ENCODE peak calls at places on chromosomes 1 and 21, in eight cellular contexts. Y, G, O, I, A, W, S and M are unnamed samples.
A peak's percentile ranks its signal among the peaks of the same experiment; 100 is the strongest.

GRCh38 chr1:83055391-83056170 is 943.4 kb downstream of the TTLL7 start:
- DNase-seq in G (no peak), I (no peak), W (no peak), Y (no peak), A (no peak), S (peak; percentile 92), O (no peak), M (no peak)

GRCh38 chr21:36079010-36079649 is 9.3 kb downstream of the CBR1 start:
- DNase-seq in S (no peak), W (peak; percentile 56), O (no peak), G (peak; percentile 30), A (no peak), I (peak; percentile 39), Y (no peak), M (peak; percentile 54)

GRCh38 chr1:2204384-2205190 is 10.0 kb upstream of the FAAP20 start:
- DNase-seq in G (no peak), Y (no peak), S (peak; percentile 67), O (peak; percentile 97), A (peak; percentile 93), W (peak; percentile 85), I (peak; percentile 99), M (no peak)

GRCh38 chr1:225156254-225156653 is 226.8 kb downstream of the DNAH14 start:
- DNase-seq in W (no peak), Y (no peak), I (no peak), O (no peak), G (no peak), A (no peak), S (no peak), M (no peak)

GRCh38 chr1:214328770-214329455 is 48.0 kb downstream of the SMYD2 start:
- DNase-seq in O (no peak), W (peak; percentile 77), G (peak; percentile 79), A (peak; percentile 89), Y (peak; percentile 86), I (peak; percentile 80), S (peak; percentile 96), M (peak; percentile 73)

GRCh38 chr1:159994896-159995295 is 36.9 kb downstream of the PIGM start:
- DNase-seq in I (no peak), A (no peak), W (no peak), Y (no peak), G (no peak), S (no peak), O (peak; percentile 62), M (no peak)

GRCh38 chr1:239233626-239234025 is 152.7 kb upstream of the CHRM3 start:
- DNase-seq in A (no peak), W (peak; percentile 23), G (no peak), O (no peak), S (no peak), I (no peak), Y (no peak), M (no peak)

GRCh38 chr1:46687910-46688509 is 16.4 kb downstream of the TEX38 start:
- DNase-seq in Y (no peak), I (no peak), W (no peak), O (peak; percentile 87), A (no peak), S (no peak), G (no peak), M (no peak)

GRCh38 chr1:18256318-18257235 is 149.0 kb downstream of the IGSF21 start:
- DNase-seq in Y (peak; percentile 92), G (no peak), I (peak; percentile 79), A (no peak), O (no peak), S (peak; percentile 47), W (peak; percentile 60), M (no peak)

GRCh38 chr1:110631836-110632620 is 25.9 kb upstream of the KCNA2 start:
- DNase-seq in O (peak; percentile 57), G (no peak), Y (no peak), I (no peak), W (no peak), S (no peak), A (no peak), M (no peak)

GRCh38 chr21:30072496-30072895 is 94.1 kb downstream of the CLDN17 start:
- DNase-seq in O (no peak), I (no peak), Y (peak; percentile 56), A (no peak), G (no peak), W (peak; percentile 46), S (peak; percentile 72), M (no peak)

GRCh38 chr1:238779676-238780075 is 606.7 kb upstream of the CHRM3 start:
- DNase-seq in S (no peak), G (no peak), Y (no peak), O (no peak), W (no peak), A (no peak), I (no peak), M (no peak)

GRCh38 chr1:104468282-104468681 is 718.6 kb downstream of the AMY1C start:
- DNase-seq in W (no peak), I (no peak), A (no peak), O (no peak), S (no peak), Y (no peak), G (no peak), M (no peak)

GRCh38 chr1:24277420-24278169 is 41.6 kb upstream of the GRHL3 start:
- DNase-seq in I (no peak), Y (no peak), A (peak; percentile 34), G (peak; percentile 11), O (no peak), S (peak; percentile 54), W (no peak), M (no peak)

GRCh38 chr1:231153726-231154125 is 8.1 kb upstream of the TRIM67 start:
- DNase-seq in A (no peak), S (no peak), O (peak; percentile 37), Y (no peak), G (no peak), W (no peak), I (no peak), M (no peak)

DNA sequence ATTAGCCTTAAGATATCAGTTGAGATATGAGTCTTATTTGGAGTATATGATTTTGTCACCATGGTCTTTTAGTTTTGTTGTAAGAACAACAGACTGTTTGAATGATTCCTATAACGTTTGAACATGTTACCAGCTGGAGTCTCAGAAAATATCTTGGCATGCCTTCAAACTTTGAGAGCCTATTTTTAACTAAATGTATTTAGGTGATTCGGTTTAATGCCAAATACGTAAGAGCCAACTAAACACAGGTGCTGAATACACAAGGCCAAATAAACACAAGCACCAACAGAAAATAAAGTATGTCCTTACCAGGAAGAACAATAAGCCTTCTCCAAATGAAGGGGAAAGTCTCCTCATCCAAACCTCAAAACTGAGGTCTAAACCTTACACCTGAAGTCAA is 48.6 kb downstream of the PRKACB start:
- DNase-seq in W (no peak), I (no peak), Y (no peak), G (no peak), O (no peak), S (no peak), A (no peak), M (no peak)
- H3K27ac ChIP-seq in W (no peak overlapping the region), I (no peak overlapping the region), Y (no peak overlapping the region), G (no peak overlapping the region), O (no peak overlapping the region), S (no peak overlapping the region), A (no peak overlapping the region), M (no peak overlapping the region)

GRCh38 chr1:220137006-220137794 is 43.3 kb downstream of the IARS2 start:
- DNase-seq in S (no peak), G (no peak), Y (no peak), W (no peak), A (no peak), O (no peak), I (no peak), M (peak; percentile 47)
- H3K36me3 ChIP-seq in S (peaks cover 54% of the 10 kb centered on the region), G (peaks cover 78% of the 10 kb centered on the region), Y (peaks cover 63% of the 10 kb centered on the region), W (no peaks in the 10 kb centered on the region), A (peaks cover 45% of the 10 kb centered on the region), O (peaks cover 69% of the 10 kb centered on the region), I (peaks cover 86% of the 10 kb centered on the region), M (peaks cover 28% of the 10 kb centered on the region)

DNA sequence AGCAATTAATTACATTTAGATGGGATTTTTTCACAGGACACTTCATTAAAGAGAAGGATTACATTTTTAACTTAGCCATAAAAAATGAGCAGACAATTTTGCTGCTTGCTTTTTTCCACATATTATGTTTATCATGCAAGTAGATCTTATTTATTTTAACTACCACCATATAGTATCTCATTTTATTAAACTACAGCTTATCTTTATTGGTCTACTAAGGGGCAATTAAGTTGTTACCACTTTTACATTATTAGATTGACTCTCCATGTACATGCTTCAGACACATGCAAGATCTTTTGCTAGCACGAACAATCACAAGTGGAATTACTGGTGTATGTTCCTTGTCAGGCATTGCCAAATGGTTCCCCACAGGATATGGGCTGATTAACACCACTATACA is 99.8 kb upstream of the NFIA start:
- DNase-seq in S (no peak), W (no peak), G (no peak), I (no peak), Y (no peak), A (no peak), O (no peak), M (no peak)
- H3K4me1 ChIP-seq in S (no peaks in the 10 kb centered on the region), W (no peaks in the 10 kb centered on the region), G (no peaks in the 10 kb centered on the region), I (peaks cover 5% of the 10 kb centered on the region), Y (no peaks in the 10 kb centered on the region), A (peaks cover 18% of the 10 kb centered on the region), O (peaks cover 28% of the 10 kb centered on the region), M (no peaks in the 10 kb centered on the region)

GRCh38 chr1:228393268-228393699 is 13.4 kb downstream of the TRIM11 start:
- DNase-seq in Y (peak; percentile 45), S (peak; percentile 50), G (no peak), O (no peak), A (no peak), I (no peak), W (no peak), M (no peak)

GRCh38 chr1:228392111-228392936 is 14.3 kb downstream of the TRIM11 start:
- DNase-seq in O (no peak), G (no peak), Y (no peak), W (no peak), S (no peak), I (peak; percentile 59), A (no peak), M (no peak)

GRCh38 chr1:228393811-228394570 is 12.6 kb downstream of the TRIM11 start:
- DNase-seq in Y (no peak), G (no peak), S (no peak), W (no peak), A (no peak), O (no peak), I (no peak), M (no peak)

GRCh38 chr1:228396770-228397453 is 9.7 kb downstream of the TRIM11 start:
- DNase-seq in Y (no peak), S (no peak), W (no peak), G (no peak), O (no peak), I (no peak), A (no peak), M (no peak)

DNA sequence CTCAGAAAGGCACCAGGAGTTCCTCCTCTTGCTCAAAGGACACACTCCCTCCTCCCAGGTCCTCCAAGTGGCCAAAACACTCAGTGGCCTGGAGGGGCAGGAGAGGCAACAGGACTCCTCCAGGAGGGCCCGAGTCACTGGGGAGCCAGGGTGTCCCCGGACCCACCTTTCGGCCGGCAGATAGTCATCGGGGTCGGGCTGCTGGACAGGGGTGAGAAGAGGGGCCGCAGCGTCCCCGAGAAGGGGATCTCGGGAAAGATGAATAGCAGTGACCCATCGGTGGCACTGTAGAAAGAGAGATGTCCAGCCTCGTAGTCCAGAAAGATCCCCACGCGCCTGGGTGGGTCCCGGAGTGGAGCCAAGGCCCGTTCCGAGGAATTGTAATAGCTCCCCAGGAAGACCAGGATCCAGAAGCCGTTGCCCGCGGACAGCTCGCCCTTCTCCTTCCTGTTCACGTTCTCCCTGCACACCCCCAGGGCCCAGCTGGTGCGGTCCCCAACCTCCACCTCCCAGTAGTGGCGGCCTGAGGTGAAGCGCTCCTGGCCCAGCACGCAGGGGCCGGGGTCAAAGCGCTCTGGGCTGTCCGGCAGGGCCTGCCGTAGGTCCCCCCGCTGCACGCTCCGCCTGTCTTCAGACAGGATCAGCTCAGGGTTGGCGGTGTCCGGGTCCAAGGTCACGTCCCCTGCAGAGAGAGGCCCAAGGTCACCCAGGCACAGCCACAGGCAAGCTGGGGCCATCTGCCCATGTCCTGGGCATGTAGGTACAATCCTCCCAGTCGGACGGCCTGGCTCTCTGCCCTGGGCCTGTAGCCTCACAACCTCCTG is 11.9 kb downstream of the TRIM11 start:
- DNase-seq in A (no peak), O (no peak), Y (no peak), W (no peak), S (no peak), I (no peak), G (no peak), M (no peak)
- H3K27ac ChIP-seq in A (no peak overlapping the region), O (no peak overlapping the region), Y (no peak overlapping the region), W (no peak overlapping the region), S (no peak overlapping the region), I (no peak overlapping the region), G (no peak overlapping the region), M (no peak overlapping the region)